ENCODE peak calls at places on chromosomes 1 and 21, in ten cellular contexts. A, Z, W, Q, X, J, S, U, I and M are unnamed samples.
A peak's percentile ranks its signal among the peaks of the same experiment; 100 is the strongest.

GRCh38 chr1:36885537-36886441 is 148.5 kb downstream of the GRIK3 start:
- DNase-seq in A (no peak), Z (no peak), W (no peak), Q (no peak), X (no peak), J (no peak), S (no peak), U (no peak), I (no peak), M (peak; percentile 16)

GRCh38 chr21:16196521-16197208 is 466.9 kb downstream of the USP25 start:
- DNase-seq in A (no peak), Z (no peak), W (no peak), Q (no peak), X (no peak), J (no peak), S (no peak), U (no peak), I (no peak), M (no peak)

GRCh38 chr1:64884261-64885040 is 81.9 kb downstream of the JAK1 start:
- DNase-seq in A (no peak), Z (no peak), W (no peak), Q (no peak), X (no peak), J (no peak), S (no peak), U (no peak), I (no peak), M (no peak)

GRCh38 chr1:11316701-11317100 is 43.7 kb downstream of the UBIAD1 start:
- DNase-seq in A (no peak), Z (no peak), W (no peak), Q (no peak), X (no peak), J (no peak), S (no peak), U (no peak), I (no peak), M (peak; percentile 56)

GRCh38 chr1:159469921-159470595 is 30.5 kb downstream of the OR10J1 start:
- DNase-seq in A (no peak), Z (no peak), W (no peak), Q (no peak), X (no peak), J (no peak), S (no peak), U (no peak), I (no peak), M (no peak)

GRCh38 chr1:58065520-58065919 is 481.0 kb downstream of the OMA1 start:
- DNase-seq in A (no peak), Z (no peak), W (peak; percentile 26), Q (no peak), X (no peak), J (no peak), S (no peak), U (no peak), I (no peak), M (no peak)

GRCh38 chr1:17895986-17896385 is 140.9 kb downstream of the ACTL8 start:
- DNase-seq in A (no peak), Z (no peak), W (no peak), Q (no peak), X (no peak), J (no peak), S (no peak), U (no peak), I (no peak), M (no peak)

GRCh38 chr1:228014235-228014930 is 7.6 kb downstream of the WNT3A start:
- DNase-seq in A (no peak), Z (no peak), W (no peak), Q (peak; percentile 54), X (peak; percentile 22), J (peak; percentile 1), S (no peak), U (peak; percentile 2), I (no peak), M (peak; percentile 65)

GRCh38 chr1:199029855-199030254 is 391.0 kb downstream of the PTPRC start:
- DNase-seq in A (no peak), Z (no peak), W (no peak), Q (no peak), X (peak; percentile 44), J (no peak), S (no peak), U (no peak), I (no peak), M (no peak)

GRCh38 chr1:182061597-182061996 is at the start of gene ZNF648:
- DNase-seq in A (no peak), Z (no peak), W (peak; percentile 16), Q (no peak), X (no peak), J (no peak), S (no peak), U (no peak), I (no peak), M (no peak)

GRCh38 chr1:108830119-108831008 is 26.5 kb downstream of the AKNAD1 start:
- DNase-seq in A (no peak), Z (no peak), W (peak; percentile 54), Q (peak; percentile 58), X (peak; percentile 95), J (no peak), S (peak; percentile 28), U (no peak), I (no peak), M (peak; percentile 100)